ENCODE peak calls at places on chromosomes 4 and X, in seven cellular contexts. W is IMR-90, A is astrocyte, Q is neural progenitor cell, B is K562, P is fibroblast of lung, Y is adipocyte. K is an unnamed sample.

GRCh38 chr4:25958110-25958509 is 44.1 kb downstream of the SMIM20 start:
- DNase-seq in Y (no peak), W (no peak), B (no peak), Q (no peak), P (no peak), A (no peak), K (no peak)

GRCh38 chr4:55175779-55176231 is 50.4 kb upstream of the KDR start:
- DNase-seq in W (peak), B (no peak), Y (peak), A (peak), P (peak), Q (no peak), K (no peak)

GRCh38 chr4:74109116-74109791 is 10.3 kb upstream of the CXCL2 start:
- DNase-seq in W (peak), Q (peak), P (peak), A (peak), Y (peak), B (no peak), K (peak)

GRCh38 chrX:26295425-26295824 is 79.5 kb downstream of the MAGEB5 start:
- DNase-seq in Y (no peak), W (no peak), Q (no peak), A (no peak), P (no peak), B (no peak), K (no peak)

GRCh38 chr4:1746265-1746691 is 25.0 kb downstream of the TACC3 start:
- DNase-seq in A (peak), P (peak), B (peak), Y (peak), Q (peak), W (peak), K (peak)

GRCh38 chr4:38674206-38675144 is 10.5 kb downstream of the KLF3 start:
- DNase-seq in P (no peak), B (no peak), Q (peak), A (no peak), W (no peak), Y (no peak), K (no peak)

GRCh38 chrX:141969706-141970105 is 66.0 kb downstream of the MAGEC1 start:
- DNase-seq in Q (no peak), A (no peak), B (no peak), Y (no peak), W (no peak), P (no peak), K (no peak)

GRCh38 chrX:14003876-14004425 is 25.7 kb downstream of the GEMIN8 start:
- DNase-seq in A (no peak), P (no peak), Q (no peak), W (no peak), B (no peak), Y (no peak), K (no peak)

GRCh38 chr4:66943117-66943516 is 602.2 kb downstream of the CENPC start:
- DNase-seq in B (no peak), P (no peak), Y (no peak), W (no peak), A (no peak), Q (no peak), K (no peak)

GRCh38 chrX:130083656-130084382 is 26.5 kb downstream of the ELF4 start:
- DNase-seq in Y (no peak), A (no peak), Q (no peak), B (no peak), P (no peak), W (no peak), K (no peak)

GRCh38 chrX:98067611-98068010 is 1183.9 kb downstream of the RPA4 start:
- DNase-seq in A (peak), Q (no peak), Y (peak), P (peak), W (peak), B (no peak), K (no peak)

GRCh38 chr4:168674077-168674747 is 177.4 kb downstream of the PALLD start:
- DNase-seq in P (peak), W (peak), B (no peak), Q (no peak), A (peak), Y (peak), K (no peak)

GRCh38 chrX:141652315-141652714 is 46.2 kb downstream of the SPANXD start:
- DNase-seq in P (no peak), W (no peak), Q (no peak), A (no peak), B (no peak), Y (no peak), K (no peak)

GRCh38 chr4:185016946-185017797 is 1.1 kb upstream of the HELT start:
- DNase-seq in P (peak), W (no peak), Y (peak), Q (peak), B (no peak), A (no peak), K (no peak)

GRCh38 chr4:154503598-154503997 is 12.0 kb upstream of the DCHS2 start:
- DNase-seq in A (peak), P (peak), Q (peak), Y (peak), W (peak), B (peak), K (no peak)

GRCh38 chr4:183200453-183200852 is 101.4 kb downstream of the WWC2 start:
- DNase-seq in B (no peak), Q (peak), Y (peak), P (peak), A (peak), W (peak), K (no peak)

GRCh38 chr4:150580244-150580643 is 1.7 kb upstream of the MAB21L2 start:
- DNase-seq in A (no peak), P (no peak), B (no peak), W (no peak), Y (peak), Q (peak), K (no peak)

GRCh38 chrX:9525511-9526248 is 60.8 kb downstream of the TBL1X start:
- DNase-seq in A (peak), B (no peak), Y (no peak), Q (peak), P (peak), W (peak), K (no peak)

GRCh38 chrX:10612215-10612614 is 8.2 kb downstream of the MID1 start:
- DNase-seq in W (peak), B (no peak), P (peak), Y (peak), A (peak), Q (no peak), K (no peak)

GRCh38 chrX:129984196-129984962 is 1.9 kb downstream of the BCORL1 start:
- DNase-seq in W (no peak), B (peak), Q (peak), P (no peak), A (no peak), Y (peak), K (no peak)

GRCh38 chrX:22686138-22686541 is 313.6 kb upstream of the DDX53 start:
- DNase-seq in B (no peak), W (peak), Q (no peak), A (peak), Y (peak), P (peak), K (no peak)

GRCh38 chr4:113790478-113790877 is 28.9 kb upstream of the CAMK2D start:
- DNase-seq in A (no peak), P (no peak), W (no peak), B (no peak), Y (no peak), Q (no peak), K (no peak)

GRCh38 chrX:135384161-135384836 is 37.4 kb upstream of the SMIM10L2A start:
- DNase-seq in Q (no peak), Y (no peak), W (no peak), P (no peak), B (no peak), A (no peak), K (no peak)

GRCh38 chr4:17317526-17317925 is 194.4 kb downstream of the QDPR start:
- DNase-seq in W (no peak), P (no peak), Y (no peak), Q (no peak), A (no peak), B (no peak), K (no peak)

GRCh38 chr4:98092833-98093439 is 50.3 kb downstream of the STPG2 start:
- DNase-seq in A (peak), B (no peak), W (peak), Q (peak), P (peak), Y (peak), K (no peak)

GRCh38 chr4:8198906-8199593 is at the start of gene SH3TC1:
- DNase-seq in Q (peak), A (peak), Y (peak), B (peak), P (peak), W (peak), K (no peak)

GRCh38 chr4:112946127-112946526 is 103.3 kb upstream of the ANK2 start:
- DNase-seq in A (no peak), P (no peak), B (no peak), W (no peak), Y (no peak), Q (no peak), K (no peak)

GRCh38 chrX:43949669-43950068 is 23.5 kb downstream of the NDP start:
- DNase-seq in A (no peak), P (no peak), B (no peak), W (no peak), Y (peak), Q (peak), K (peak)

GRCh38 chr4:4507923-4508322 is 33.9 kb downstream of the STX18 start:
- DNase-seq in Y (no peak), Q (no peak), B (peak), A (no peak), P (no peak), W (no peak), K (no peak)

GRCh38 chr4:78426972-78427371 is 124.6 kb upstream of the ANXA3 start:
- DNase-seq in W (no peak), B (no peak), P (no peak), Y (no peak), A (no peak), Q (peak), K (no peak)

GRCh38 chr4:147737623-147738022 is 5.7 kb downstream of the ARHGAP10 start:
- DNase-seq in Y (no peak), A (no peak), B (no peak), Q (peak), P (no peak), W (no peak), K (no peak)
- H3K4me3 ChIP-seq in Y (no peak), A (no peak), B (no peak), Q (no peak), P (no peak), W (no peak), K (no peak)

GRCh38 chr4:20418865-20419451 is 167.3 kb downstream of the SLIT2 start:
- DNase-seq in Y (peak), P (peak), Q (peak), W (peak), B (no peak), A (peak), K (no peak)
- H3K9ac ChIP-seq in Y (peak), P (no peak), Q (no peak), W (no peak), B (no peak), A (peak), K (no peak)

GRCh38 chr4:56681158-56681848 is at the start of gene HOPX:
- DNase-seq in A (peak), Y (no peak), B (no peak), Q (no peak), W (no peak), P (peak), K (no peak)

GRCh38 chr4:56680266-56680665 is 830 bp downstream of the HOPX start:
- DNase-seq in A (no peak), Y (no peak), W (no peak), B (no peak), P (no peak), Q (no peak), K (no peak)

GRCh38 chr4:56684320-56684719 is 3.2 kb upstream of the HOPX start:
- DNase-seq in W (peak), Y (no peak), A (peak), Q (no peak), B (no peak), P (peak), K (no peak)

GRCh38 chr4:56683455-56683854 is 2.4 kb upstream of the HOPX start:
- DNase-seq in Q (no peak), P (no peak), W (no peak), Y (no peak), A (no peak), B (no peak), K (no peak)

GRCh38 chr4:56681849-56682175 is 716 bp upstream of the HOPX start:
- DNase-seq in W (no peak), P (no peak), A (no peak), Q (no peak), B (no peak), Y (no peak), K (no peak)
- H3K4me3 ChIP-seq in W (no peak), P (no peak), A (no peak), Q (no peak), B (no peak), Y (peak), K (no peak)

GRCh38 chr4:139297001-139297410 is 4.3 kb upstream of the NAA15 start:
- DNase-seq in A (peak), W (peak), P (peak), Y (no peak), Q (no peak), B (no peak), K (no peak)
- H3K9ac ChIP-seq in A (no peak), W (no peak), P (no peak), Y (no peak), Q (no peak), B (peak), K (no peak)

GRCh38 chr4:152719856-152720556 is 40.2 kb upstream of the TMEM154 start:
- DNase-seq in W (no peak), P (no peak), A (no peak), Y (no peak), Q (no peak), B (no peak), K (no peak)
- H3K4me3 ChIP-seq in W (no peak), P (peak), A (no peak), Y (peak), Q (no peak), B (no peak), K (no peak)

GRCh38 chr4:186204103-186204559 is 12.8 kb downstream of the CYP4V2 start:
- DNase-seq in Y (no peak), A (peak), Q (no peak), W (peak), B (peak), P (peak), K (no peak)

GRCh38 chr4:186203391-186203802 is 12.0 kb downstream of the CYP4V2 start:
- DNase-seq in W (peak), B (peak), Q (no peak), P (peak), A (no peak), Y (no peak), K (no peak)

GRCh38 chr4:186201535-186202230 is 10.3 kb downstream of the CYP4V2 start:
- DNase-seq in Y (no peak), P (peak), B (peak), Q (peak), A (no peak), W (peak), K (peak)

GRCh38 chr4:186202490-186203140 is 11.2 kb downstream of the CYP4V2 start:
- DNase-seq in Y (no peak), W (no peak), A (no peak), P (no peak), Q (no peak), B (no peak), K (no peak)

DNA sequence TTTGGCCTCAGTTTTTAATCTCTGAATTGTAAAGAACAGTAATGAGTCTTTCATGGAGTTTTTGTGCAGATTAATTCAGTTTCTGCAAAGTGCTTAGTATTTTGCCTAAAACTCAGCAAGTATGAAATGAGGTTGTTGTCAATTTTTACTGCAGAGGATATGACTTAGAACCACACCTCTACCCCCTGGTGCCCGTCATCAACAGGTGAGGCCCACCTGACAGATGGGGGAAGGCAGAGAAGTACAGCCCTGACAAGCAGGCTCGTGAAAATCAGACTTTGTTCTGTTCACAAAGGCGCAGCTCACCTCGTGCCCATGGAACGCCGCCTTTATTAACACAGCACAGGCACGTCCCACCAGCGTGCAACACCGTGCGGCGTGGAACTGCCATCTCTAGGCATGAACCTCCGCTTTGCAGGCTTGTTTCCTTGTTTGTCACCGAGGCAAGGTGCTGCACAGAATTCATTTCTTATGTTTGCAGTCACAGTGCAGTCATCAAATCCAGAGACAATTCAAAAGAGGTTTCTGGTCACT is 13.3 kb downstream of the CYP4V2 start:
- DNase-seq in W (no peak), Y (no peak), A (no peak), Q (no peak), B (no peak), P (no peak), K (no peak)
- H3K9ac ChIP-seq in W (peak), Y (peak), A (peak), Q (no peak), B (no peak), P (no peak), K (no peak)

DNA sequence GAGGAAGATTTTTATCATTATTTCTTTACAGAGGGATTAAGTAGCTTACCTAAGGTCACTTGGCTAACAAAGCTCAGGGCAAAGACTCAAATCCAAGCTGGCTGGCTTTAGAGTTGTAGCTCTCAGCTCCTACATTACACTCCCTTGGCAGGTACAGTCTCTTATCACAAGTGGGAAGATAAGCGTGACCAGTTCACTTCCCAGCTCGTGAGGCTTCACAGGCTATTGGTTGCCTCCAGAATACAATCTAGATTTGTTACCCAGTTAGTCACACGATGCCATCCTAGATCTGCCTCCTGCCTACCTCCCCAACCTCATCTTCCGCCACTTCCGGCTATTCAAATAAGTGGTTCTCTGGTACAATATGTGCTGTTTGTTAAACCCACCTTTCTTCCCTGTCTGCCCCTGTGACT is 3.7 kb downstream of the MMRN1 start:
- DNase-seq in B (no peak), Q (peak), W (no peak), A (no peak), Y (no peak), P (no peak), K (no peak)
- H3K4me3 ChIP-seq in B (no peak), Q (no peak), W (no peak), A (no peak), Y (no peak), P (no peak), K (no peak)

DNA sequence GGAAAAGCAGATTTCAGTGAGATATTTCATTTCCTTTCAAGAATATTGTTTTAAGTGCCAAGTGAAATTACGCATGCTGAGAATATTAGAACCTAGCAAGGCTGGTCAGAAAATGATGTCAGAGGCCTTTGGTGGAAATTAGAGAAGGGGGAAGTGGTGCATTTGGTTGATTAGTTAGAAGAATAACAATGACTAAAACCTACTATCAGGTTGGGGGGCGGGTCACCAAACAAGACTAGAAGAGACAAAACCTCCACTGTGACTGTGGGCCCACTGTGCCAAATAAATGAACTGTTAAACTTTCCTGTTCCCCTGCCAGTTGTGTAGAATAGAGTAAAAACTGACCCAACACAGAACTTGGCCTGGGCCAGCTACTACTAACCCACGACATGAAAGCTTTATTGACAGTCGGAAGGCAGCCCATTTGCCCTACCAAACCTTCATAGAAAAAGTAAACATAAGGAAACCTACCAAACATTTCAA is 2.9 kb downstream of the RAPGEF2 start:
- DNase-seq in A (peak), B (no peak), Y (peak), P (peak), W (peak), Q (peak), K (no peak)
- H3K9ac ChIP-seq in A (peak), B (peak), Y (peak), P (no peak), W (no peak), Q (no peak), K (no peak)